ENCODE peak calls at places on chromosomes 12 and 14, in five cellular contexts. O is ascending aorta; D is AG09309; H is CD4-positive, CD25-positive, alpha-beta regulatory T cell; E is stomach. N is an unnamed sample.

GRCh38 chr12:51980051-51980808 is 26.5 kb upstream of the TAMALIN start:
- DNase-seq in O (peak; percentile 84), D (no peak), H (peak; percentile 67), E (peak; percentile 82), N (peak; percentile 27)

GRCh38 chr12:21453312-21453852 is 15.9 kb downstream of the PYROXD1 start:
- DNase-seq in O (no peak), D (no peak), H (peak; percentile 30), E (no peak), N (no peak)

GRCh38 chr12:94617101-94617500 is 33.3 kb downstream of the TMCC3 start:
- DNase-seq in O (no peak), D (no peak), H (no peak), E (no peak), N (no peak)

GRCh38 chr14:85087201-85087600 is 442.7 kb upstream of the FLRT2 start:
- DNase-seq in O (no peak), D (peak; percentile 13), H (no peak), E (no peak), N (no peak)

GRCh38 chr14:25010471-25010870 is 39.5 kb downstream of the STXBP6 start:
- DNase-seq in O (no peak), D (no peak), H (no peak), E (no peak), N (no peak)

GRCh38 chr12:45969084-45969483 is 21.3 kb downstream of the SCAF11 start:
- DNase-seq in O (no peak), D (no peak), H (no peak), E (no peak), N (no peak)

GRCh38 chr14:76742961-76743360 is 18.3 kb upstream of the VASH1 start:
- DNase-seq in O (no peak), D (no peak), H (no peak), E (no peak), N (no peak)

GRCh38 chr14:104592785-104593184 is 11.8 kb downstream of the TMEM179 start:
- DNase-seq in O (no peak), D (no peak), H (no peak), E (no peak), N (no peak)

GRCh38 chr12:98893601-98894411 is 248.7 kb downstream of the APAF1 start:
- DNase-seq in O (no peak), D (no peak), H (no peak), E (no peak), N (no peak)

GRCh38 chr12:31737763-31738162 is 8.9 kb upstream of the AMN1 start:
- DNase-seq in O (no peak), D (no peak), H (no peak), E (no peak), N (no peak)

GRCh38 chr12:122250047-122250446 is 16.2 kb downstream of the VPS33A start:
- DNase-seq in O (no peak), D (no peak), H (no peak), E (no peak), N (no peak)

GRCh38 chr14:33671556-33671955 is 279.3 kb downstream of the EGLN3 start:
- DNase-seq in O (no peak), D (no peak), H (no peak), E (no peak), N (no peak)

GRCh38 chr12:107369006-107369405 is 275.7 kb upstream of the CRY1 start:
- DNase-seq in O (no peak), D (no peak), H (no peak), E (no peak), N (no peak)

GRCh38 chr12:96617178-96617577 is 127.8 kb downstream of the CFAP54 start:
- DNase-seq in O (no peak), D (no peak), H (no peak), E (no peak), N (no peak)

GRCh38 chr12:89540586-89540985 is 14.7 kb upstream of the POC1B start:
- DNase-seq in O (no peak), D (no peak), H (no peak), E (no peak), N (no peak)

GRCh38 chr12:67222302-67222701 is 46.9 kb upstream of the CAND1 start:
- DNase-seq in O (no peak), D (no peak), H (no peak), E (no peak), N (peak; percentile 22)

GRCh38 chr14:54487771-54488170 is 1.0 kb downstream of the GMFB start:
- DNase-seq in O (no peak), D (no peak), H (no peak), E (no peak), N (no peak)

GRCh38 chr12:94961413-94961812 is 42.1 kb downstream of the NDUFA12 start:
- DNase-seq in O (no peak), D (no peak), H (no peak), E (no peak), N (no peak)

GRCh38 chr12:48380596-48380995 is 29.9 kb upstream of the ZNF641 start:
- DNase-seq in O (no peak), D (no peak), H (no peak), E (no peak), N (no peak)

GRCh38 chr14:55267816-55268215 is 3.4 kb upstream of the FBXO34 start:
- DNase-seq in O (no peak), D (no peak), H (no peak), E (no peak), N (no peak)

DNA sequence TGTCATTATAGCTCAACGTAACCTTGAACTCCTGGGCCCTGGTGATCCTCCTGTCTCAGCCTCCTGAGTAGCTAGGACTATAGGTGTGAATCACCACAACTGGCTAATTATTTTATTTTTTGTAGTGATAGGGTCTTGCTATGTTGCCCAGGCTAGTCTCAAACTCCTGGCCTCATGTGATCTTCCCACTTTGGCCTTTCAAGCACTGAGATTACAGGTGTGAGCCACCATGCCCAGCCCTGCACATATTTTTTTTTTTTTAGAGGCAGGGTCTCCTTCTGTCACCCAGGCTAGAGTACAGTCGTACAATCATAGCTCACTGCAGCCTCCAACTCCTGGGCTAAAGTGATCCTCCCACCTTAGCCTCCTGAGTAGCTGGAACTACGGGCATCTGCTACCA is 8.9 kb downstream of the TMEM116 start:
- DNase-seq in O (no peak), D (no peak), H (no peak), E (no peak), N (no peak)
- H3K4me3 ChIP-seq in O (no peak overlapping the region), D (no peak overlapping the region), H (no peak overlapping the region), E (no peak overlapping the region), N (no peak overlapping the region)

GRCh38 chr12:1532796-1533195 is 61.6 kb downstream of the FBXL14 start:
- DNase-seq in O (no peak), D (no peak), H (no peak), E (no peak), N (no peak)
- H3K4me3 ChIP-seq in O (no peak overlapping the region), D (no peak overlapping the region), H (peak overlapping the region; percentile 66), E (peak overlapping the region; percentile 22), N (no peak overlapping the region)

DNA sequence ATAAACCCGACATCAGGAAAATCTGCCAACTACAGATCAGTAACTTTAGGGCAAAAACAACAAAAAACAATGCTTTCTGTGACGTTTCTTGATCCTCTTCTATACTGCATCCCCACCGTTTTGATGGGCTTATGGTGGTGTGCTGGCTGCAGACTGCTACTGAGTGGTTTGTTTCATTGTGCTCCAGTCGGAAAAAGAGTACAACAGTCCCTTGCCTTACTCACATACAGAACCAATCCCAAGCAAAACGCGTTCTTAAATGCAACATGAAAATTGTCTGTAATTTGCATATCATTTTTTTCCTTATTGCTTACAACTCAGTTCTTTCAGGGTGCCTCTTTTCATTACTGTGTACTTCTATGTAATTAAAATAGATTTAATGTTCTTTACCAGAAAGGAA is 2.3 kb downstream of the ETV6 start:
- DNase-seq in O (no peak), D (no peak), H (no peak), E (no peak), N (no peak)
- H3K4me3 ChIP-seq in O (peak overlapping the region; percentile 73), D (peak overlapping the region; percentile 71), H (peak overlapping the region; percentile 89), E (peak overlapping the region; percentile 68), N (no peak overlapping the region)

DNA sequence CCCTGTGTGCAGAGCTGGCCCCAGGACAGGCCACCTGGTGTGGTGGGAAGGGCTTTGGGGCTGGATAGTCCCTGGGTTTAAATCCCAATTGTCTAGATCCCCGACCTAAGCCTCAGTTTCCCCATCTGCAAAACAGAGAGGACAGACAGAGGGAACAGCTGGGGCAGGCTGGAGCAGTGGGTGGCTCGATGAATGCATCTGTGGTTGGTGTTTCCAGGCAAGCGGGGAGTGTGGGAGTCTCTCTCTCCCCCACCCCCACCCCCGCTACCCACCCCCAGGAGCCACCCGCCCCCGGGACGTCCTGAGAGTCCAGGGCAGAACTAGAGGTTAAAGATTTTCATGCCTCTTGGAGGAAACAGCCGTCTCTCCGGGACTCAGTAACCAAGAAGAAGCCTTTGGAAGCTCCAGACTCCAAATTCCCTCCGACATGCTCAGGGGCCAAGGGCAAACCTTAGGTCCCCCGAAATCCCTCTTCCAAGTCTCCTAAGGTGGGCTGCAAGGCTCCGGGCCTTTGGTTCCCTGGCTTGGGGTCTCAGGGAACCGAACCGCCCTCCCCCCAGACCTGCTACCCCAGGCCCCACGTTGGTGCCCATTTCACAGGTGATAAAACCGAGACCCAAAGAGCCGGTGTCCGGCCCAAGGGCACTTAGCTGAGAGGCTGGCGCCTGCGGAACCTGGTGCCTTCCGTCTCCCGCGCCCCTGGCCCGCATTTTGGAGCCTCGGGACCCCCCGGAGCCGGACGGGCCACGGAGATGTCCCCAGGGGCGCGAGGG is 478 bp downstream of the TRPV4 start:
- DNase-seq in O (no peak), D (no peak), H (no peak), E (no peak), N (no peak)
- H3K4me3 ChIP-seq in O (peak overlapping the region; percentile 46), D (peak overlapping the region; percentile 83), H (no peak overlapping the region), E (peak overlapping the region; percentile 51), N (peak overlapping the region; percentile 36)

DNA sequence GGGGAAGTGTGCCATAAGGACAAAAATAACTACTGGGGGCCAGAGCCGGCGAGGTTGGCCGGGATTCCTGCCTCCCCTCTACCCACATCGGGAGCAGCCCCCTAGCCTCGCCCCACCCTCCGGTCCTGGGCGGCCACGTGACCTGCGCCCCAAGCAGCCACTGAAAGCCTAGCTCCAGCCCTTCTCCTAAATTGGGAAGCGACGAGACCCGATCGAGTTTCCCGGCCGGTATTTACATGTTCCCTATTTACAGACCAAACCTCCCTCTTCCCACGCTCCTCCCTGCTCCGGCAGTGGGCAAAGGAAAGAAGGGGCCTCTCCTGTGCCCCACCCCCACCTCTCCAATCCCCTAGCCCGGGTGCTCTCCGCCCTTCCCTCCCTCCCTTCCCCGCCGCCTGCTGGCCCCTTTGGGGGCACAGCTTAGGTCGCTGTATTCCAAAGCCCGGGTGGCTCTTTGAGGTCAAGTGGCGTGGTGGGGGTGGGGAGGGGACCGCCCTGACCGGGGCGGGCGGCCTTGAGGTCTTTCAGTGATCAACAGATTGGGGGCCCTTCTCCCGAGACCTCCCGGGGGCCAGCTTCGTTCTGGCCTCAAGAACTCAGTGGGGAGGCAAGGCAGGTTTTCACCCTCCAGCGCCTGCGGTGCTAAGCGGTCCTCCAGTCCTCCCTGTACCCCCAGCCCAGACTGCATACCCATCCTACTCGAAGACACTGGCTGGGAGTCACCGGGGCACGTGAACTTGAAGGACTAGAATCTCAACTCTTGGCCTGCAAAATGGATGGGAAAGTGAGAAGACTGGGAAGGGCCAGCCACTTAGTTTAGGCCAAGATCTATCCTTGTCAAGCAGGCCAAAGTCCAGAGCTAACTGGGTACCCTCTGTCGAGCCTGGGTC is 6.3 kb upstream of the CTDSP2 start:
- DNase-seq in O (peak; percentile 82), D (no peak), H (no peak), E (no peak), N (no peak)
- H3K4me3 ChIP-seq in O (peak overlapping the region; percentile 54), D (peak overlapping the region; percentile 22), H (no peak overlapping the region), E (peak overlapping the region; percentile 38), N (peak overlapping the region; percentile 23)

N was measured in iPS DF 6.9.